ENCODE peak calls at places on chromosomes 2 and 18, in five cellular contexts. B is H1, P is GM23338, T is K562, K is transverse colon. H is an unnamed sample.

GRCh38 chr2:209977386-209978239 is 24.8 kb upstream of the RPE start:
- DNase-seq in B (no peak), P (peak), T (peak), K (no peak), H (no peak)

GRCh38 chr2:67625671-67626070 is 228.5 kb downstream of the ETAA1 start:
- DNase-seq in B (no peak), P (no peak), T (no peak), K (no peak), H (no peak)

GRCh38 chr2:233178994-233179847 is 72.3 kb upstream of the ATG16L1 start:
- DNase-seq in B (no peak), P (no peak), T (peak), K (no peak), H (no peak)

GRCh38 chr2:25528173-25528572 is 145.2 kb downstream of the DTNB start:
- DNase-seq in B (no peak), P (no peak), T (no peak), K (no peak), H (no peak)

GRCh38 chr2:20099780-20100179 is 48.4 kb upstream of the LAPTM4A start:
- DNase-seq in B (no peak), P (peak), T (no peak), K (no peak), H (no peak)

GRCh38 chr2:20104900-20105545 is 53.6 kb upstream of the LAPTM4A start:
- DNase-seq in B (no peak), P (no peak), T (no peak), K (no peak), H (no peak)

GRCh38 chr18:57813245-57813644 is 10.1 kb upstream of the ATP8B1 start:
- DNase-seq in B (no peak), P (no peak), T (no peak), K (no peak), H (no peak)

GRCh38 chr2:43025709-43026290 is 200.6 kb downstream of the ZFP36L2 start:
- DNase-seq in B (no peak), P (no peak), T (no peak), K (no peak), H (no peak)

GRCh38 chr18:51537487-51537886 is 340.0 kb upstream of the MEX3C start:
- DNase-seq in B (no peak), P (peak), T (no peak), K (peak), H (peak)

DNA sequence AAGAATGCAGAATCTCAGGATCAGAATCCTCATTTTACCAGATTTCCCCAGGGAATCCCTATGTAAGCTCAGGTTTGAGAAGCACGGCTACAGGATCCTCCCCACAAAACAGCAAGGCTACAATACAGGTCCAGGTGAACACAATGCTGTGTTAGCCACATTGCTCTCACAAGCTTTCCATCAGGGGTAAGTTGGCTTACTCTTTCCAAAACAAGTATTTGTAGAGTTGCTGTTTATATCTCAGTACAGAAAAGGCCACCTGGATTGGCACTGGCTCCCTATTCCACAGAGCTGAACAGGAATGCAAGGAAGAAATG is 11.0 kb downstream of the SPRED2 start:
- DNase-seq in B (no peak), P (no peak), T (no peak), K (no peak), H (no peak)
- H3K4me3 ChIP-seq in B (no peak), P (no peak), T (no peak), K (no peak), H (no peak)

DNA sequence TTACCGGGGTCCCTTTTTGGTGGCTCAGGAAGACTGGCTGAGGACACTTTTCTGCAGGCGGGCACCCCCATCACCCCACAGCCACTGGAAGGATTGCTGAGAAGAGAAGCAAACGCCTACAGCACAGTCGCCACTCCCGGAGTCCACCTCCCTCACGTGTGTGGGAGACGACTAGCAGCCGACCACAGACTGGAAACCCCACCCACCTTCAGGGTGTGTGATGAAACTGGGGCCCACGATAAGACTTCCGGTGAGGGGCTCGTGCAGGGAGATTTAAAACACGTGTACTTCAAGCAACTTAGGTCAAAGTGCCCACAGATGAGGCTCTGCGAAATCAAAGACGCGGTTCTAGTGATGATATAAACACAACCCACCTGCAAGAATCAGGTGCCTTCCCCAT is 26.3 kb downstream of the MBP start:
- DNase-seq in B (no peak), P (no peak), T (peak), K (no peak), H (no peak)
- TF ChIP-seq POLR2AphosphoS5 in B (no peak), P (no peak), T (no peak), K (no peak), H (no peak)

GRCh38 chr2:45611020-45611737 is at the start of gene SRBD1:
- DNase-seq in B (peak), P (peak), T (peak), K (peak), H (peak)

GRCh38 chr2:45607701-45608100 is 3.4 kb downstream of the SRBD1 start:
- DNase-seq in B (no peak), P (peak), T (peak), K (no peak), H (no peak)

GRCh38 chr2:45612265-45612664 is 1.2 kb upstream of the SRBD1 start:
- DNase-seq in B (no peak), P (no peak), T (no peak), K (no peak), H (no peak)

GRCh38 chr2:45612741-45613140 is 1.7 kb upstream of the SRBD1 start:
- DNase-seq in B (no peak), P (no peak), T (no peak), K (no peak), H (no peak)

DNA sequence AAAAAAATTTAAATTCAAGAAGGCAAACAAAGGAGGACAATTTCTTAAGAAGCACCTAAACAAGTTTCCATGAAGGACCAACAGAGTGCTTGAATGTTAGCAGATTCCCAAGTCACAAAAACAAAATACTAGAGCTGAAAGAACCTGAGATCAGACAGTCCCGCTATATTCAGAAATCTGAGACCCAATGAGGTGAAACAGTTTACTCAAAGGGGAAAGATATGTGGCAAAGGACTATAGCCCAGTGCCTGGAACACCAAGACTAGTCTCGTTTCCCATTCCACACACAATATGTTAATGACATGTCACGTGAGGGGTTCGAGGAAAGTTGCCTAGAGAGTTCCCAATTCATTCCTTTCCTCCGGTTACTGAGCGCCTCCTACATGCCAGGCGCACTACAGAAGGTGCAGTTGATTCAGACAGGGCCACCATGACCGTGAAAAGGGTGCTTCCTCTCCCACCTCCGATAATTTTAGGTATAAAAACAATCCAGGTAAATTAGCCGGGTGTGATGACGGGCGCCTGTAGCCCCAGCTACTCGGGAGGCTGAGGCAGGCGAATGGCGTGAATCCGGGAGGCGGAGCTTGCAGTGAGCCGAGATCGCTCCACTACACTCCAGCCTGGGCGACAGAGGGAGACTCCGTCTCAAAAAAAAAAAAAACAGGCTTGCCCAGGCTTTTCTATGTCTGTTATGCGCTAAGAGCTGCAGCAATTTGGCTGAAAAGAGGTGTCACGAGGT is 617 bp downstream of the SRBD1 start:
- DNase-seq in B (peak), P (peak), T (peak), K (peak), H (no peak)
- TF ChIP-seq CTCF in B (no peak), P (peak), T (peak), K (peak), H (peak)

GRCh38 chr2:55364189-55365055 is 55.2 kb downstream of the CCDC88A start:
- DNase-seq in B (no peak), P (no peak), T (no peak), K (no peak), H (peak)
- H3K4me3 ChIP-seq in B (no peak), P (no peak), T (no peak), K (no peak), H (no peak)

GRCh38 chr18:39742015-39742466 is 2176.4 kb upstream of the CELF4 start:
- DNase-seq in B (no peak), P (no peak), T (no peak), K (no peak), H (no peak)
- TF ChIP-seq POLR2AphosphoS5 in B (no peak), P (no peak), T (no peak), K (no peak), H (no peak)

DNA sequence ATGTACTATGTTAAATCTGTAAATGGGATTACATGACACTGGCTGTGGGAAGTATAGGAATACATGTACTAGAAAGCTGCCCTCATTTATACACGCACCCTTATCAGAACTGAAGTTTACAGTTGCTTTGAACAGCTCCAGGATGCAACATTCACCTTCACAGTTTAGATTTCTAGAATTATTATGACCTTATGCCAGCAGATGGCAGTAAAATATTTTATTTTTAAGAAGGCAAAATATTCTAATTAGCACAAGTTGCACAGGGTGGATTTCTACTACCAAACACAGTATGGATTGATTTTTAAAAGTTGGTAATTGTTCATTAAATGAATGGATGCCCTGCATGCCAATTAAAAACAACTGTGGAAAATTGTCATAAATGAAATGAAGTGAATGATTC is 670.4 kb downstream of the KCNJ3 start:
- DNase-seq in B (no peak), P (peak), T (no peak), K (no peak), H (no peak)
- TF ChIP-seq CTCF in B (no peak), P (peak), T (peak), K (no peak), H (no peak)

GRCh38 chr2:180016937-180017336 is 9.8 kb upstream of the CWC22 start:
- DNase-seq in B (no peak), P (no peak), T (no peak), K (no peak), H (no peak)

GRCh38 chr2:180015951-180016709 is 9.0 kb upstream of the CWC22 start:
- DNase-seq in B (no peak), P (no peak), T (no peak), K (no peak), H (no peak)

GRCh38 chr2:180021850-180022249 is 14.8 kb upstream of the CWC22 start:
- DNase-seq in B (no peak), P (no peak), T (no peak), K (no peak), H (no peak)

GRCh38 chr2:180012523-180012922 is 5.4 kb upstream of the CWC22 start:
- DNase-seq in B (no peak), P (no peak), T (no peak), K (no peak), H (no peak)

DNA sequence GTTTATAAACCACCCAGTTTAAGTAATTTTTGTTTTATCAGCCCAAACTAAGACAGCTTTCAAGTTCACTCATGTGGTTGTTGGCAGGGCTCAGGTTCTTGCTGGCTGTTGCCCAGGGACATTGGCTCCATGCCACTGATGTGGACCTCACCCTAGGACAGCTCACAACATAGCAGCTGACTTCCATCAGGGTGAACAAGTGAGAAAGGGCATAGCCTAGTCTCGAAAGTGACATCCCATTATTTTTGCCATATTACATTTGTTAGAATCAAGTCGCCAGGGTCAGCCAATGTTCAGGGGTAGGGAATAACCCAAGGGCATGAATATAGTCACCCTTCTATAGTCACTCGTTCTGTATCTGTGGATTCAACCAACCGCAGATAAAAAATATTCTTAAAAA is 10.7 kb upstream of the CWC22 start:
- DNase-seq in B (no peak), P (no peak), T (no peak), K (no peak), H (no peak)
- H3K4me3 ChIP-seq in B (no peak), P (no peak), T (no peak), K (no peak), H (no peak)

GRCh38 chr2:99707592-99707991 is 217.8 kb upstream of the REV1 start:
- DNase-seq in B (no peak), P (peak), T (no peak), K (no peak), H (no peak)
- TF ChIP-seq POLR2AphosphoS5 in B (no peak), P (no peak), T (no peak), K (no peak), H (no peak)

GRCh38 chr2:219739866-219740440 is 112.5 kb downstream of the SLC4A3 start:
- DNase-seq in B (no peak), P (no peak), T (no peak), K (no peak), H (no peak)

GRCh38 chr2:219736196-219736595 is 108.8 kb downstream of the SLC4A3 start:
- DNase-seq in B (no peak), P (peak), T (peak), K (no peak), H (no peak)

GRCh38 chr2:219733746-219734145 is 106.3 kb downstream of the SLC4A3 start:
- DNase-seq in B (no peak), P (no peak), T (no peak), K (no peak), H (no peak)

GRCh38 chr2:219739061-219739460 is 111.6 kb downstream of the SLC4A3 start:
- DNase-seq in B (no peak), P (no peak), T (no peak), K (no peak), H (no peak)

DNA sequence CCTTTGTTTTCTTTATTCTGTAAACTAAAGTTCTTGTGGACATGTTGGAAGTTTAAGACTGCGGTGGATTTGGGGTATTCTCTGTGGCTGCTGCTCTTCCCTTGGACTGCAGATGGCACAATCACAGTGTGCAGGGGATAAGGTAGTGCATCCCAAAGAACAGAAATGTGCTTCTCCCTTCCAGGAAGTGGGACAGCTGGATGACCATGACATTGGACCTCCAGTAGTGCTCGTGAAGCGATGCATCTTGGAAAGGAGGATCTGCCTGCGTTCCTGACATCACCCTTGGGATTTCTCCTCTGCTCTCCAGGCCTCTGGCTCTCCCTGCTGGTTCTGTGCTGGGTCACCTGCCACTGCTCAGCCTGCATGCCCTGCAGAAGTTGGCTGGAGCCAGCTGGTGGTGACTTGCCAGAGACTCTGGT is 109.9 kb downstream of the SLC4A3 start:
- DNase-seq in B (no peak), P (peak), T (no peak), K (no peak), H (no peak)
- TF ChIP-seq CTCF in B (peak), P (peak), T (peak), K (no peak), H (no peak)

GRCh38 chr2:174336403-174337336 is 1.9 kb downstream of the SP9 start:
- DNase-seq in B (peak), P (peak), T (peak), K (peak), H (no peak)
- H3K4me3 ChIP-seq in B (peak), P (peak), T (peak), K (no peak), H (peak)

H was measured in breast epithelium.